ENCODE peak calls at places on chromosome 19, in seven cellular contexts. Q is HFFc6; V is CD8-positive, alpha-beta T cell; X is activated naive CD4-positive, alpha-beta T cell treated with anti-CD3 and anti-CD28 coated beads, Interleukin-2, amount 50 U/mL, for 16 hours; P is posterior vena cava; W is globus pallidus; D is EL. B is an unnamed sample.

GRCh38 chr19:49427855-49428546 is 2.8 kb downstream of the GFY start:
- DNase-seq in D (no peak), Q (no peak), X (no peak), V (no peak), P (no peak), W (no peak), B (no peak)

GRCh38 chr19:51694318-51695085 is 1.4 kb downstream of the SPACA6 start:
- DNase-seq in P (no peak), D (no peak), W (no peak), V (no peak), X (no peak), Q (no peak), B (no peak)

GRCh38 chr19:53503126-53503525 is 34.8 kb upstream of the ZNF331 start:
- DNase-seq in W (no peak), Q (no peak), D (no peak), P (no peak), X (no peak), V (no peak), B (no peak)

GRCh38 chr19:8515317-8515716 is 1.4 kb upstream of the ZNF414 start:
- DNase-seq in W (no peak), D (no peak), Q (no peak), P (no peak), V (peak; percentile 75), X (peak; percentile 46), B (peak; percentile 85)

GRCh38 chr19:54473983-54474382 is 887 bp upstream of the CDC42EP5 start:
- DNase-seq in X (no peak), P (peak; percentile 58), Q (no peak), D (no peak), V (no peak), W (no peak), B (peak; percentile 28)

GRCh38 chr19:15464394-15465385 is at the start of gene RASAL3:
- DNase-seq in D (no peak), V (peak; percentile 87), X (peak; percentile 51), Q (no peak), W (no peak), P (no peak), B (peak; percentile 92)

GRCh38 chr19:12034196-12034595 is 1.3 kb downstream of the ZNF433 start:
- DNase-seq in V (no peak), D (no peak), P (no peak), X (no peak), Q (no peak), W (no peak), B (no peak)

GRCh38 chr19:800360-801029 is 3.2 kb downstream of the PTBP1 start:
- DNase-seq in Q (no peak), D (no peak), P (no peak), W (no peak), V (no peak), X (no peak), B (no peak)

GRCh38 chr19:17775991-17776803 is 18.7 kb upstream of the B3GNT3 start:
- DNase-seq in D (no peak), X (no peak), V (no peak), P (no peak), Q (no peak), W (no peak), B (peak; percentile 85)